ENCODE peak calls at places on chromosomes 1 and 21, in five cellular contexts. One of them, this sample, is unnamed.

GRCh38 chr1:59018446-59018845 is 234.6 kb upstream of the JUN start:
- DNase-seq in Caco-2: no peak
- DNase-seq in GM23338: no peak
- DNase-seq in fibroblast of lung: no peak
- DNase-seq in RWPE1: no peak
- DNase-seq in this sample: no peak

GRCh38 chr1:26015358-26015757 is 6.2 kb upstream of the EXTL1 start:
- DNase-seq in fibroblast of lung: peak
- DNase-seq in Caco-2: peak
- DNase-seq in RWPE1: no peak
- DNase-seq in GM23338: no peak
- DNase-seq in this sample: no peak

GRCh38 chr1:58608297-58608696 is 31.2 kb upstream of the TACSTD2 start:
- DNase-seq in fibroblast of lung: no peak
- DNase-seq in RWPE1: no peak
- DNase-seq in GM23338: no peak
- DNase-seq in Caco-2: no peak
- DNase-seq in this sample: no peak

GRCh38 chr1:25797939-25798338 is 2.1 kb upstream of the SELENON start:
- DNase-seq in fibroblast of lung: no peak
- DNase-seq in GM23338: peak
- DNase-seq in Caco-2: peak
- DNase-seq in RWPE1: no peak
- DNase-seq in this sample: no peak

GRCh38 chr1:216221260-216221700 is 202.0 kb downstream of the USH2A start:
- DNase-seq in GM23338: peak
- DNase-seq in RWPE1: peak
- DNase-seq in fibroblast of lung: peak
- DNase-seq in Caco-2: peak
- DNase-seq in this sample: peak

GRCh38 chr1:19205403-19205802 is 4.7 kb downstream of the UBR4 start:
- DNase-seq in GM23338: no peak
- DNase-seq in RWPE1: no peak
- DNase-seq in fibroblast of lung: no peak
- DNase-seq in Caco-2: no peak
- DNase-seq in this sample: no peak

GRCh38 chr1:67687649-67688048 is 2.6 kb downstream of the GADD45A start:
- DNase-seq in GM23338: no peak
- DNase-seq in RWPE1: no peak
- DNase-seq in fibroblast of lung: peak
- DNase-seq in Caco-2: no peak
- DNase-seq in this sample: no peak

GRCh38 chr1:234535763-234536515 is 57.0 kb upstream of the TARBP1 start:
- DNase-seq in GM23338: no peak
- DNase-seq in fibroblast of lung: peak
- DNase-seq in RWPE1: no peak
- DNase-seq in Caco-2: no peak
- DNase-seq in this sample: no peak

GRCh38 chr1:73868824-73869223 is 329.2 kb downstream of the LRRIQ3 start:
- DNase-seq in GM23338: no peak
- DNase-seq in RWPE1: no peak
- DNase-seq in fibroblast of lung: no peak
- DNase-seq in Caco-2: no peak
- DNase-seq in this sample: no peak

GRCh38 chr1:162091681-162092524 is 22.4 kb downstream of the NOS1AP start:
- DNase-seq in GM23338: peak
- DNase-seq in Caco-2: peak
- DNase-seq in RWPE1: no peak
- DNase-seq in fibroblast of lung: no peak
- DNase-seq in this sample: no peak

GRCh38 chr1:47194314-47194713 is 4.5 kb upstream of the PDZK1IP1 start:
- DNase-seq in fibroblast of lung: no peak
- DNase-seq in Caco-2: no peak
- DNase-seq in GM23338: no peak
- DNase-seq in RWPE1: no peak
- DNase-seq in this sample: no peak

GRCh38 chr1:9629445-9630201 is 21.9 kb upstream of the PIK3CD start:
- DNase-seq in Caco-2: no peak
- DNase-seq in RWPE1: no peak
- DNase-seq in GM23338: no peak
- DNase-seq in fibroblast of lung: no peak
- DNase-seq in this sample: no peak

GRCh38 chr1:63323866-63324778 is 1.8 kb downstream of the FOXD3 start:
- DNase-seq in RWPE1: no peak
- DNase-seq in Caco-2: no peak
- DNase-seq in fibroblast of lung: no peak
- DNase-seq in GM23338: peak
- DNase-seq in this sample: no peak

GRCh38 chr1:191641420-191642215 is 516.6 kb upstream of the RGS18 start:
- DNase-seq in RWPE1: peak
- DNase-seq in GM23338: no peak
- DNase-seq in Caco-2: no peak
- DNase-seq in fibroblast of lung: peak
- DNase-seq in this sample: no peak

GRCh38 chr1:17819129-17819802 is 64.1 kb downstream of the ACTL8 start:
- DNase-seq in RWPE1: no peak
- DNase-seq in fibroblast of lung: no peak
- DNase-seq in Caco-2: no peak
- DNase-seq in GM23338: no peak
- DNase-seq in this sample: no peak

GRCh38 chr1:111880866-111881837 is 108.3 kb downstream of the KCND3 start:
- DNase-seq in RWPE1: no peak
- DNase-seq in GM23338: no peak
- DNase-seq in Caco-2: no peak
- DNase-seq in fibroblast of lung: no peak
- DNase-seq in this sample: no peak

GRCh38 chr1:200133123-200133522 is 105.6 kb downstream of the NR5A2 start:
- DNase-seq in fibroblast of lung: no peak
- DNase-seq in RWPE1: no peak
- DNase-seq in GM23338: no peak
- DNase-seq in Caco-2: no peak
- DNase-seq in this sample: no peak

GRCh38 chr1:111656093-111657017 is 36.8 kb downstream of the RAP1A start:
- DNase-seq in fibroblast of lung: peak
- DNase-seq in GM23338: peak
- DNase-seq in RWPE1: peak
- DNase-seq in Caco-2: peak
- DNase-seq in this sample: no peak

GRCh38 chr1:58786184-58786926 is 2.5 kb upstream of the JUN start:
- DNase-seq in Caco-2: no peak
- DNase-seq in GM23338: no peak
- DNase-seq in fibroblast of lung: peak
- DNase-seq in RWPE1: no peak
- DNase-seq in this sample: no peak

GRCh38 chr1:106768501-106768900 is 288.0 kb upstream of the PRMT6 start:
- DNase-seq in fibroblast of lung: peak
- DNase-seq in RWPE1: peak
- DNase-seq in GM23338: no peak
- DNase-seq in Caco-2: no peak
- DNase-seq in this sample: no peak

GRCh38 chr1:218711884-218712674 is 366.9 kb downstream of the TGFB2 start:
- DNase-seq in GM23338: no peak
- DNase-seq in Caco-2: no peak
- DNase-seq in RWPE1: peak
- DNase-seq in fibroblast of lung: peak
- DNase-seq in this sample: no peak

GRCh38 chr1:6110326-6110725 is 64.6 kb downstream of the KCNAB2 start:
- DNase-seq in RWPE1: no peak
- DNase-seq in fibroblast of lung: no peak
- DNase-seq in GM23338: no peak
- DNase-seq in Caco-2: no peak
- DNase-seq in this sample: no peak

GRCh38 chr1:213982814-213983588 is 4.8 kb upstream of the PROX1 start:
- DNase-seq in Caco-2: peak
- DNase-seq in GM23338: peak
- DNase-seq in RWPE1: no peak
- DNase-seq in fibroblast of lung: no peak
- DNase-seq in this sample: no peak

GRCh38 chr1:232998138-232998537 is 47.7 kb downstream of the NTPCR start:
- DNase-seq in Caco-2: no peak
- DNase-seq in RWPE1: no peak
- DNase-seq in fibroblast of lung: no peak
- DNase-seq in GM23338: no peak
- DNase-seq in this sample: no peak

GRCh38 chr1:154627247-154628121 is 19.5 kb upstream of the ADAR start:
- DNase-seq in RWPE1: peak
- DNase-seq in GM23338: peak
- DNase-seq in Caco-2: peak
- DNase-seq in fibroblast of lung: peak
- DNase-seq in this sample: peak
- TF ChIP-seq CTCF in RWPE1: no peak
- TF ChIP-seq CTCF in GM23338: no peak
- TF ChIP-seq CTCF in Caco-2: no peak
- TF ChIP-seq CTCF in fibroblast of lung: no peak
- TF ChIP-seq CTCF in this sample: no peak

GRCh38 chr1:206975313-206975712 is 5.1 kb upstream of the FCAMR start:
- DNase-seq in RWPE1: no peak
- DNase-seq in Caco-2: no peak
- DNase-seq in GM23338: no peak
- DNase-seq in fibroblast of lung: no peak
- DNase-seq in this sample: no peak

GRCh38 chr1:206974154-206974553 is 3.9 kb upstream of the FCAMR start:
- DNase-seq in GM23338: no peak
- DNase-seq in Caco-2: no peak
- DNase-seq in RWPE1: no peak
- DNase-seq in fibroblast of lung: no peak
- DNase-seq in this sample: no peak

GRCh38 chr1:206982216-206982615 is 12.0 kb upstream of the FCAMR start:
- DNase-seq in Caco-2: peak
- DNase-seq in fibroblast of lung: peak
- DNase-seq in RWPE1: peak
- DNase-seq in GM23338: peak
- DNase-seq in this sample: peak

GRCh38 chr1:206978259-206978658 is 8.0 kb upstream of the FCAMR start:
- DNase-seq in GM23338: no peak
- DNase-seq in fibroblast of lung: no peak
- DNase-seq in Caco-2: no peak
- DNase-seq in RWPE1: no peak
- DNase-seq in this sample: no peak

DNA sequence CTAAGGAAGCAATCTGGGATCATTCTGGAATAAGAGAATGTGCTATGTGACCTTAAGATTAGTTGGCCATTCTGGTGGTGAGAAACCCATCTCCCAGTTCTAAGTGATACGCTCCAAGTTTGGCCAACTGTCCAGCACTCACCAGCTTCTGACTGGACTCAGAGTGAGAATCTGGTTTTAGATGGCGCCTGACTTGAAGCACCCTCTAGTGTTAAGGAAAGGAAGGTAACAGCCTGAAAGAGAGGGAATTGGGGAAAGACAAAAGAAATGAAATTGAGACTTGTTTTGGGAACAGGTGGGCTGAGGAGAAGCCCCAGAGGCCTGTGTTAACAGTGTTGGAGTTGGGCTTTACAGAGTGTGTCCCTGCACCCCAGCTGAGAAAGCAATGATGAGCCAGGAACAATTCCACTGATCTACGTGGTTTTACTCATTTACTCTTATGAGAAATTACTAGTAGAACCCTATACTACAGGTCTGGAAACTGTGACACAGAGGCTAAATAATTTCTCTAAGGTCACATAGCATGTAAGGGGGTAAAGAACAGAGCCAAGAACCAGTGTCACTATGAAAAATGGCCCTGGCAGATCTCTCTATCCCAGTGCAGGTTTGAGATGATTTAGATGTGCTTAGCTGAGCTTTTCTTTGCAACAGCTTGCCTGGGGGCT is 9.3 kb upstream of the FCAMR start:
- DNase-seq in fibroblast of lung: peak
- DNase-seq in Caco-2: peak
- DNase-seq in RWPE1: peak
- DNase-seq in GM23338: peak
- DNase-seq in this sample: no peak
- TF ChIP-seq CTCF in fibroblast of lung: peak
- TF ChIP-seq CTCF in Caco-2: peak
- TF ChIP-seq CTCF in RWPE1: peak
- TF ChIP-seq CTCF in GM23338: peak
- TF ChIP-seq CTCF in this sample: peak

DNA sequence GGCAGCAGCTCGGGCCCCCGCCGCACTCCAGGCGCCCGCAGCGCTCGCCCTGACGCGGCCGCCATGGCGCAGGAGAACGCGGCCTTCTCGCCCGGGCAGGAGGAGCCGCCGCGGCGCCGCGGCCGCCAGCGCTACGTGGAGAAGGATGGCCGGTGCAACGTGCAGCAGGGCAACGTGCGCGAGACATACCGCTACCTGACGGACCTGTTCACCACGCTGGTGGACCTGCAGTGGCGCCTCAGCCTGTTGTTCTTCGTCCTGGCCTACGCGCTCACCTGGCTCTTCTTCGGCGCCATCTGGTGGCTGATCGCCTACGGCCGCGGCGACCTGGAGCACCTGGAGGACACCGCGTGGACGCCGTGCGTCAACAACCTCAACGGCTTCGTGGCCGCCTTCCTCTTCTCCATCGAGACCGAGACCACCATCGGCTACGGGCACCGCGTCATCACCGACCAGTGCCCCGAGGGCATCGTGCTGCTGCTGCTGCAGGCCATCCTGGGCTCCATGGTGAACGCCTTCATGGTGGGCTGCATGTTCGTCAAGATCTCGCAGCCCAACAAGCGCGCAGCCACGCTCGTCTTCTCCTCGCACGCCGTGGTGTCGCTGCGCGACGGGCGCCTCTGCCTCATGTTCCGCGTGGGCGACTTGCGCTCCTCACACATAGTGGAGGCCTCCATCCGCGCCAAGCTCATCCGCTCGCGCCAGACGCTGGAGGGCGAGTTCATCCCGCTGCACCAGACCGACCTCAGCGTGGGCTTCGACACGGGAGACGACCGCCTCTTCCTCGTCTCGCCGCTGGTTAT is 2.8 kb downstream of the KCNJ9 start:
- DNase-seq in fibroblast of lung: peak
- DNase-seq in RWPE1: peak
- DNase-seq in Caco-2: peak
- DNase-seq in GM23338: peak
- DNase-seq in this sample: peak
- TF ChIP-seq CTCF in fibroblast of lung: peak
- TF ChIP-seq CTCF in RWPE1: peak
- TF ChIP-seq CTCF in Caco-2: peak
- TF ChIP-seq CTCF in GM23338: peak
- TF ChIP-seq CTCF in this sample: peak

DNA sequence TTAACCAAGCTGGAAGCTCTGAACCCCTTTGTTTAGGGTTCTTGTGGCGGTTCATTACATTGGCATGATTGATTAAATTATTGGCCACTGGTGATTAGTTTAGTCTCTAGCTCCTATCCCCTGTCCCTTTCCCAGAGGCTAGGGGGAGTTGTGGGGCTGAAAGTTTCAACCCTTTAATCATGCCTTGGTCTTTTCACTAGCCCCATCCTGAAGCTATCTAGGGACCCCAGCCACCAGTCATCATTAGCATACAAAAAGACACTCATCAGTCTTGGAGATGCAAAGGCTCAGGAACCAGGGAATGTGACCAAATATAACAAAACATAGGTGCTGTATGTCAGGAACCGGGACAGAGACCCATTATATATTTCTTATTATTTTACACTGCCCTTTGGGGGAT is 34.7 kb upstream of the SNX27 start:
- DNase-seq in RWPE1: no peak
- DNase-seq in Caco-2: no peak
- DNase-seq in fibroblast of lung: no peak
- DNase-seq in GM23338: peak
- DNase-seq in this sample: no peak
- TF ChIP-seq CTCF in RWPE1: no peak
- TF ChIP-seq CTCF in Caco-2: no peak
- TF ChIP-seq CTCF in fibroblast of lung: no peak
- TF ChIP-seq CTCF in GM23338: peak
- TF ChIP-seq CTCF in this sample: no peak

GRCh38 chr21:40719615-40720014 is 127.3 kb downstream of the DSCAM start:
- DNase-seq in fibroblast of lung: no peak
- DNase-seq in Caco-2: no peak
- DNase-seq in RWPE1: no peak
- DNase-seq in GM23338: no peak
- DNase-seq in this sample: no peak
- TF ChIP-seq CTCF in fibroblast of lung: no peak
- TF ChIP-seq CTCF in Caco-2: no peak
- TF ChIP-seq CTCF in RWPE1: no peak
- TF ChIP-seq CTCF in GM23338: peak
- TF ChIP-seq CTCF in this sample: no peak